ENCODE peak calls at places on chromosomes 1 and 21, in seven cellular contexts. H is esophagus squamous epithelium; Z is transverse colon; W is tibial artery; G is foreskin fibroblast; B is CD8-positive, alpha-beta T cell; M is kidney epithelial cell. V is an unnamed sample.

GRCh38 chr21:34073749-34074282 is 438 bp downstream of the MRPS6 start:
- DNase-seq in H (no peak), B (peak), Z (peak), W (no peak), M (no peak), G (peak), V (peak)

GRCh38 chr1:93702102-93702827 is 20.6 kb upstream of the BCAR3 start:
- DNase-seq in Z (no peak), B (no peak), W (no peak), G (no peak), H (no peak), M (peak), V (no peak)

GRCh38 chr1:150364231-150365003 is 470 bp downstream of the RPRD2 start:
- DNase-seq in B (peak), M (no peak), Z (peak), G (peak), H (no peak), W (peak), V (peak)

GRCh38 chr1:42815938-42816599 is 853 bp upstream of the ERMAP start:
- DNase-seq in B (no peak), W (no peak), Z (no peak), M (no peak), H (no peak), G (peak), V (no peak)

GRCh38 chr21:42629856-42630410 is 23.5 kb upstream of the PDE9A start:
- DNase-seq in B (no peak), H (no peak), W (no peak), G (no peak), Z (peak), M (no peak), V (no peak)

GRCh38 chr1:153795934-153796785 is 21.0 kb downstream of the SLC27A3 start:
- DNase-seq in W (peak), G (no peak), M (no peak), B (peak), Z (no peak), H (no peak), V (no peak)

GRCh38 chr21:34986561-34987533 is 62.3 kb downstream of the RUNX1 start:
- DNase-seq in G (peak), H (no peak), W (no peak), B (peak), M (peak), Z (no peak), V (no peak)

GRCh38 chr21:45985471-45986315 is 4.1 kb downstream of the COL6A1 start:
- DNase-seq in G (no peak), M (no peak), H (no peak), Z (peak), W (peak), B (peak), V (no peak)

GRCh38 chr1:22188436-22188835 is 45.5 kb upstream of the WNT4 start:
- DNase-seq in B (no peak), H (no peak), W (no peak), Z (no peak), M (no peak), G (no peak), V (no peak)

GRCh38 chr1:161427733-161428516 is 60.2 kb upstream of the CFAP126 start:
- DNase-seq in Z (no peak), H (no peak), G (peak), M (no peak), B (no peak), W (no peak), V (no peak)

GRCh38 chr21:43304206-43304605 is 122.7 kb downstream of the SIK1 start:
- DNase-seq in W (no peak), H (no peak), Z (no peak), M (no peak), G (no peak), B (no peak), V (no peak)

GRCh38 chr1:31866450-31866801 is 50.6 kb upstream of the SPOCD1 start:
- DNase-seq in G (no peak), Z (no peak), W (no peak), H (no peak), M (no peak), B (no peak), V (no peak)

GRCh38 chr1:219550171-219550570 is 62.7 kb downstream of the ZC3H11B start:
- DNase-seq in M (no peak), Z (no peak), W (no peak), H (no peak), B (no peak), G (no peak), V (no peak)

DNA sequence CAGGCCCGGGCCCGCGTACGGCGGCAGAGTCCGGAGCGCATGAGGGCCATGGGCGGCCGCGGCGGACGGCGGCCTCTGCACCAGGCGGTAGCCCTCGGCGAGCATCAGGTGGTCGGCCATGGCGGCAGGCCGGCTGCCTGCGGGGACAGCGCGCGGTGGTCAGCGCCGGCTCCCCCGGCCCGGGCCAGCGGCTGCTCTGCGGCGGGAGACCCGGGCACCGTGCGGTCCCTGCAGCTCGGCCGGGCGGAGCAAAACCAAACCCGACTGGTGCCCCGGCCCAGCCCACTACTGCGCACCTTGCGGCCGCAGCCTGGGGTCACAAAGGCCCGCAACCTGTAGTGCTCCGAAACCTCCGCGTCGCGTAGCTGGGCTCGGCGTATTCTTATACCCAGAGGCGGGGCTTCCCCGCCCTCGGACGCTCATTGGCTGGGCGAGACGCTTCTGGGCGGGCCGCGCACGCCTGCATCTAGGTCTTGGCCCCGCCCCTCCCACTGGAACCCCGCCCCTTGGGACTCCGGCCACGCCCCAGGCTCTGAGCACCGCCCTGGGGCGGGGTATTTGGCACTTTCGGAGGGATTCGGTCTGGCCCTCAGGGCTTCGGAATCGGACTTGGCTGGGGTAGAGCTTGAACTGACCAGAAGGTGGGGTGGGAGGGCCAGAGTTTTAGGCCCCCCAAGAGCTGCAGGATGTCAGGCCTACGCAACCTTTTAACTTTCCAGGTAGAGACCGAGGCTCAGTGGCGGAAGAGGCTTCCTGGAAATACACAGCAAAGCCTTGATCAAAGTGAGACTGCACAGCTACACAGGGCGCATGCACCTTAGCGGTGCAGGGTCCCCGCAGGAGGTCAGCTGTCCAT is at the start of gene CITED4:
- DNase-seq in Z (peak), M (no peak), W (peak), H (peak), B (peak), G (peak), V (peak)
- TF ChIP-seq CTCF in Z (peak), M (peak), W (peak), H (no peak), B (no peak), G (no peak), V (peak)

DNA sequence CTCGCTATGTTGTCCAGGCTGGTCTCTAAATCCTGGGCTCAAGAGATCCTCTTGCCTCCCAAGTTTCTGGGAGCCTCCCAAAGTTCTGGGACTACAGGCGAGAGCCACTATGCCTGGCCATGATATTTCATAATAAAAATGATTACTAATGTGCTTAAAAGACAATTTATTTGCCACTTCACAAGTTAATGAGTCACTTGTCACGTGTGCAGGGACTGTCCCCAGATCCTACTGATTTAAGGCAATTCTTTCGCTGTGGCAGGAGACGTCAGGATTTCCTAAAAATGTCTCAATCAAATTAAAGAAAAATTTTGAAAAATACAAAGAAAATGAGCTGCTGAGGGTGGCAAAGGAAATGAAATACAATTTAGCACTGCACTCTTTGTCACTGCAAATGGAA is 43.5 kb downstream of the B3GALNT2 start:
- DNase-seq in Z (no peak), M (no peak), G (no peak), W (no peak), B (no peak), H (no peak), V (no peak)
- TF ChIP-seq CTCF in Z (no peak), M (no peak), G (no peak), W (no peak), B (no peak), H (no peak), V (no peak)

GRCh38 chr1:222329493-222330045 is 218.3 kb downstream of the HHIPL2 start:
- DNase-seq in B (no peak), H (no peak), M (no peak), G (no peak), Z (no peak), W (no peak), V (no peak)
- TF ChIP-seq CTCF in B (no peak), H (no peak), M (no peak), G (no peak), Z (no peak), W (no peak), V (no peak)

DNA sequence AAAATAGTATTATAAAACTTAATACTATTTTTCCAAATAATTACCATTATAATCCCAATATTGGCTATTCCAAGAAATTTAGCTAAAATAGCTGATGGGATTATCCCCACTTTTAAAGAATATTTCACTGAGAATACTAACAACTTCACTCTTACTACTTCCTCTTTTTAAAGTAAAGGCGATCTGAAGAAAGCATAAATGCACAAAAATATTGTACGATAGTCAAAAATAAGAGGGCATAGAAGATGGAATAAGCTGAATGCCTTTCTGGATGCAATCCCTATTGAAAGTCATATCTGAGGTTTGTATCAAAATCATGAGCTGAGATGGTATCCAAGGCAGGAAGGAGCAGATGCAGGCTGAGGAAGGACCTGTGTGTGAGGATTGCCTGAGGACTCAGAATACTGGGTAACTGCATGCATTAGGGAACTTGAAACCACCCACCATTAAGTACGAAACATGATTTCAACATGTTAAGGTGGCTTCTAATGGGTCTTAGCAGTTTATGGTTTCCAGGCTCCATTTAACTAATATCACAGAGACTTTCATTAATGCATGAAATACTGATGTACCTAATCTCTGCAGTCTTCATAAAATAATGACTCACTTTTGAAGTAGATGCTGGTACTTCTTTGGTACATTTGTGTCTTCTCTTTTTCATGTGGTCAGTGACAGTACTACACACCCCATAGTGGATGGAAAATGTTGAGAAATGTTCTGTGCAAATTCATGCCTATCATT is 29.6 kb upstream of the RGS1 start:
- DNase-seq in H (no peak), B (no peak), Z (no peak), W (no peak), M (no peak), G (no peak), V (no peak)
- TF ChIP-seq CTCF in H (peak), B (no peak), Z (peak), W (peak), M (no peak), G (no peak), V (peak)